ENCODE peak calls at places on chromosomes 7 and 10, in four cellular contexts. T is NCI-H460, U is NCI-H2081, S is aorta. Z is an unnamed sample.

GRCh38 chr7:157521752-157522151 is 184.9 kb downstream of the DNAJB6 start:
- DNase-seq in S (peak), T (no peak), U (no peak), Z (no peak)

GRCh38 chr7:156840134-156840533 is 52.8 kb downstream of the LMBR1 start:
- DNase-seq in S (no peak), U (no peak), T (no peak), Z (no peak)

GRCh38 chr7:106482091-106482490 is 178.9 kb downstream of the CCDC71L start:
- DNase-seq in U (no peak), T (no peak), S (no peak), Z (no peak)

GRCh38 chr10:71729023-71729649 is 9.6 kb upstream of the C10orf105 start:
- DNase-seq in T (peak), U (no peak), S (no peak), Z (no peak)

GRCh38 chr7:29946428-29947186 is 43.0 kb downstream of the SCRN1 start:
- DNase-seq in T (peak), S (no peak), U (no peak), Z (no peak)

GRCh38 chr7:134350682-134351081 is 34.0 kb upstream of the SLC35B4 start:
- DNase-seq in U (no peak), S (no peak), T (no peak), Z (no peak)

GRCh38 chr10:34080485-34081346 is 734.4 kb downstream of the PARD3 start:
- DNase-seq in S (no peak), T (no peak), U (no peak), Z (no peak)

GRCh38 chr7:139680676-139681462 is 96.9 kb downstream of the HIPK2 start:
- DNase-seq in S (peak), U (no peak), T (peak), Z (peak)

GRCh38 chr7:53418834-53419482 is 383.5 kb downstream of the POM121L12 start:
- DNase-seq in T (no peak), U (no peak), S (no peak), Z (no peak)

GRCh38 chr10:3783313-3783689 is 1.7 kb downstream of the KLF6 start:
- DNase-seq in U (no peak), S (peak), T (no peak), Z (peak)

GRCh38 chr10:45111509-45111908 is 110.8 kb downstream of the ZNF22 start:
- DNase-seq in T (no peak), U (no peak), S (no peak), Z (no peak)

GRCh38 chr7:82740246-82740848 is 296.8 kb upstream of the CACNA2D1 start:
- DNase-seq in U (peak), T (peak), S (no peak), Z (no peak)

GRCh38 chr7:47254081-47255006 is 327.6 kb downstream of the TNS3 start:
- DNase-seq in S (peak), T (peak), U (peak), Z (peak)

GRCh38 chr10:110176626-110177025 is 30.8 kb upstream of the MXI1 start:
- DNase-seq in U (no peak), T (no peak), S (no peak), Z (no peak)

GRCh38 chr7:2775376-2775775 is 68.7 kb downstream of the GNA12 start:
- DNase-seq in T (no peak), U (no peak), S (no peak), Z (no peak)

GRCh38 chr10:122702271-122702670 is 2.6 kb upstream of the C10orf120 start:
- DNase-seq in T (no peak), U (no peak), S (no peak), Z (no peak)

GRCh38 chr10:73648252-73648651 is 7.0 kb upstream of the MYOZ1 start:
- DNase-seq in T (no peak), U (no peak), S (no peak), Z (no peak)

Z was measured in GM13976.